ENCODE peak calls at places on chromosomes 4 and X, in five cellular contexts. O is HTR-8/SVneo, D is DMS79 treated with DMSO at 0.1 percent for 48 hours, I is lower leg skin, L is T-helper 2 cell. M is an unnamed sample.

GRCh38 chrX:102154900-102155805 is 624 bp downstream of the BEX5 start:
- DNase-seq in O (no peak), D (peak), I (no peak), L (peak), M (no peak)

GRCh38 chr4:1049591-1049905 is 38.1 kb downstream of the FGFRL1 start:
- DNase-seq in O (no peak), D (peak), I (no peak), L (no peak), M (no peak)

GRCh38 chr4:21012851-21013331 is 312.6 kb downstream of the PACRGL start:
- DNase-seq in O (peak), D (no peak), I (no peak), L (no peak), M (no peak)

GRCh38 chr4:8740666-8741395 is 130.8 kb downstream of the HMX1 start:
- DNase-seq in O (no peak), D (no peak), I (no peak), L (no peak), M (no peak)

GRCh38 chr4:88628746-88629145 is 36.5 kb downstream of the HERC3 start:
- DNase-seq in O (no peak), D (no peak), I (no peak), L (no peak), M (no peak)

GRCh38 chr4:151797131-151797530 is 36.3 kb upstream of the GATB start:
- DNase-seq in O (no peak), D (no peak), I (peak), L (no peak), M (no peak)

GRCh38 chr4:184962125-184962638 is 56.1 kb upstream of the HELT start:
- DNase-seq in O (no peak), D (no peak), I (no peak), L (no peak), M (no peak)

GRCh38 chr4:102500371-102501175 is 586 bp upstream of the NFKB1 start:
- DNase-seq in O (peak), D (peak), I (no peak), L (peak), M (peak)

GRCh38 chr4:27861381-27861787 is 1000.7 kb downstream of the STIM2 start:
- DNase-seq in O (peak), D (no peak), I (no peak), L (no peak), M (peak)

GRCh38 chr4:182085051-182085480 is 158.1 kb upstream of the TENM3 start:
- DNase-seq in O (no peak), D (no peak), I (no peak), L (no peak), M (no peak)

GRCh38 chrX:123648028-123648810 is 84.6 kb downstream of the THOC2 start:
- DNase-seq in O (no peak), D (peak), I (no peak), L (no peak), M (no peak)

GRCh38 chrX:154094833-154095232 is 2.7 kb downstream of the MECP2 start:
- DNase-seq in O (no peak), D (no peak), I (no peak), L (no peak), M (no peak)

GRCh38 chrX:13087322-13088154 is 43.1 kb upstream of the FAM9C start:
- DNase-seq in O (no peak), D (no peak), I (no peak), L (peak), M (no peak)

GRCh38 chrX:1778817-1779216 is 164.0 kb downstream of the ASMT start:
- DNase-seq in O (no peak), D (no peak), I (no peak), L (no peak), M (no peak)

GRCh38 chr4:172143605-172144314 is 330.6 kb downstream of the GALNTL6 start:
- DNase-seq in O (no peak), D (no peak), I (no peak), L (no peak), M (no peak)